ENCODE peak calls at places on chromosomes 13 and 19, in four cellular contexts. J is amniotic epithelial cell, B is T-cell, Z is NCI-H1092. P is an unnamed sample.

GRCh38 chr19:50520822-50521465 is 7.2 kb upstream of the ASPDH start:
- DNase-seq in Z (no peak), J (no peak), B (no peak), P (no peak)

GRCh38 chr13:114024603-114025431 is 50.9 kb upstream of the C13orf46 start:
- DNase-seq in Z (no peak), B (no peak), J (no peak), P (no peak)

GRCh38 chr13:37797606-37798005 is 72.0 kb downstream of the TRPC4 start:
- DNase-seq in B (no peak), J (no peak), Z (no peak), P (no peak)

GRCh38 chr13:43328907-43329306 is 305.5 kb downstream of the DNAJC15 start:
- DNase-seq in J (no peak), B (no peak), Z (no peak), P (no peak)

GRCh38 chr13:76210262-76210661 is 574.1 kb downstream of the LMO7 start:
- DNase-seq in B (no peak), Z (no peak), J (peak), P (no peak)

GRCh38 chr19:43354305-43354627 is 780 bp downstream of the CD177 start:
- DNase-seq in J (no peak), B (no peak), Z (no peak), P (no peak)

GRCh38 chr13:110610955-110611595 is 4.3 kb upstream of the NAXD start:
- DNase-seq in Z (no peak), B (no peak), J (no peak), P (peak)

GRCh38 chr19:49782515-49782914 is 15.7 kb downstream of the AP2A1 start:
- DNase-seq in J (no peak), B (no peak), Z (no peak), P (no peak)

GRCh38 chr19:48645652-48646191 is at the start of gene CA11:
- DNase-seq in B (no peak), J (peak), Z (no peak), P (peak)

GRCh38 chr19:45938733-45939319 is 24.2 kb upstream of the NANOS2 start:
- DNase-seq in J (no peak), Z (no peak), B (no peak), P (no peak)

GRCh38 chr13:98900442-98900841 is 77.4 kb downstream of the DOCK9 start:
- DNase-seq in Z (no peak), J (peak), B (no peak), P (no peak)

P was measured in trophoblast cell.